ENCODE peak calls at places on chromosomes 7 and 10, in five cellular contexts. One of them, this sample, is unnamed. For H3K27me3 and H3K4me1, the result is how much of the 10 kb centered on the place peaks cover.

GRCh38 chr7:100157334-100158228 is 942 bp downstream of the TRAPPC14 start:
- DNase-seq in fibroblast of lung: peak
- DNase-seq in psoas muscle: peak
- DNase-seq in heart left ventricle: no peak
- DNase-seq in tibial artery: peak
- DNase-seq in this sample: peak

GRCh38 chr10:111996103-111996502 is 187.5 kb downstream of the GPAM start:
- DNase-seq in fibroblast of lung: no peak
- DNase-seq in psoas muscle: no peak
- DNase-seq in heart left ventricle: no peak
- DNase-seq in tibial artery: no peak
- DNase-seq in this sample: no peak

GRCh38 chr10:29635711-29636144 is 957 bp upstream of the SVIL start:
- DNase-seq in fibroblast of lung: peak
- DNase-seq in psoas muscle: peak
- DNase-seq in heart left ventricle: no peak
- DNase-seq in tibial artery: no peak
- DNase-seq in this sample: no peak

GRCh38 chr7:136009488-136010079 is 32.4 kb upstream of the MTPN start:
- DNase-seq in fibroblast of lung: peak
- DNase-seq in psoas muscle: no peak
- DNase-seq in heart left ventricle: no peak
- DNase-seq in tibial artery: no peak
- DNase-seq in this sample: no peak

GRCh38 chr10:130137077-130137448 is 872 bp downstream of the GLRX3 start:
- DNase-seq in fibroblast of lung: peak
- DNase-seq in psoas muscle: no peak
- DNase-seq in heart left ventricle: no peak
- DNase-seq in tibial artery: no peak
- DNase-seq in this sample: no peak

GRCh38 chr7:133829336-133829897 is 297.7 kb upstream of the LRGUK start:
- DNase-seq in fibroblast of lung: peak
- DNase-seq in psoas muscle: no peak
- DNase-seq in heart left ventricle: no peak
- DNase-seq in tibial artery: no peak
- DNase-seq in this sample: no peak

GRCh38 chr10:31353574-31353973 is 34.6 kb downstream of the ZEB1 start:
- DNase-seq in fibroblast of lung: peak
- DNase-seq in psoas muscle: no peak
- DNase-seq in heart left ventricle: no peak
- DNase-seq in tibial artery: no peak
- DNase-seq in this sample: no peak

GRCh38 chr10:82969405-82969804 is 1094.4 kb downstream of the NRG3 start:
- DNase-seq in fibroblast of lung: peak
- DNase-seq in psoas muscle: no peak
- DNase-seq in heart left ventricle: no peak
- DNase-seq in tibial artery: no peak
- DNase-seq in this sample: no peak

GRCh38 chr10:54800677-54801480 is at the start of gene PCDH15:
- DNase-seq in fibroblast of lung: peak
- DNase-seq in psoas muscle: no peak
- DNase-seq in heart left ventricle: peak
- DNase-seq in tibial artery: no peak
- DNase-seq in this sample: peak

GRCh38 chr7:102450242-102450641 is 14.4 kb downstream of the ALKBH4 start:
- DNase-seq in fibroblast of lung: no peak
- DNase-seq in psoas muscle: no peak
- DNase-seq in heart left ventricle: no peak
- DNase-seq in tibial artery: no peak
- DNase-seq in this sample: no peak

GRCh38 chr10:65581426-65582026 is 1344.3 kb upstream of the LRRTM3 start:
- DNase-seq in fibroblast of lung: no peak
- DNase-seq in psoas muscle: no peak
- DNase-seq in heart left ventricle: no peak
- DNase-seq in tibial artery: no peak
- DNase-seq in this sample: no peak

GRCh38 chr7:49731836-49732235 is 41.6 kb upstream of the VWC2 start:
- DNase-seq in fibroblast of lung: no peak
- DNase-seq in psoas muscle: no peak
- DNase-seq in heart left ventricle: no peak
- DNase-seq in tibial artery: no peak
- DNase-seq in this sample: no peak

GRCh38 chr10:497898-498451 is 191.5 kb downstream of the DIP2C start:
- DNase-seq in fibroblast of lung: no peak
- DNase-seq in psoas muscle: peak
- DNase-seq in heart left ventricle: no peak
- DNase-seq in tibial artery: no peak
- DNase-seq in this sample: no peak

GRCh38 chr10:14584643-14585042 is 190.1 kb downstream of the FAM107B start:
- DNase-seq in fibroblast of lung: no peak
- DNase-seq in psoas muscle: no peak
- DNase-seq in heart left ventricle: no peak
- DNase-seq in tibial artery: no peak
- DNase-seq in this sample: no peak

GRCh38 chr7:88044069-88044468 is 110.0 kb downstream of the ADAM22 start:
- DNase-seq in fibroblast of lung: no peak
- DNase-seq in psoas muscle: no peak
- DNase-seq in heart left ventricle: no peak
- DNase-seq in tibial artery: no peak
- DNase-seq in this sample: no peak

GRCh38 chr7:76409537-76409936 is at the start of gene SSC4D:
- DNase-seq in fibroblast of lung: no peak
- DNase-seq in psoas muscle: no peak
- DNase-seq in heart left ventricle: no peak
- DNase-seq in tibial artery: no peak
- DNase-seq in this sample: no peak

GRCh38 chr7:33836797-33837355 is 68.5 kb upstream of the BMPER start:
- DNase-seq in fibroblast of lung: peak
- DNase-seq in psoas muscle: no peak
- DNase-seq in heart left ventricle: no peak
- DNase-seq in tibial artery: no peak
- DNase-seq in this sample: no peak

GRCh38 chr10:5862360-5862929 is 27.2 kb downstream of the ANKRD16 start:
- DNase-seq in fibroblast of lung: no peak
- DNase-seq in psoas muscle: no peak
- DNase-seq in heart left ventricle: no peak
- DNase-seq in tibial artery: no peak
- DNase-seq in this sample: no peak

DNA sequence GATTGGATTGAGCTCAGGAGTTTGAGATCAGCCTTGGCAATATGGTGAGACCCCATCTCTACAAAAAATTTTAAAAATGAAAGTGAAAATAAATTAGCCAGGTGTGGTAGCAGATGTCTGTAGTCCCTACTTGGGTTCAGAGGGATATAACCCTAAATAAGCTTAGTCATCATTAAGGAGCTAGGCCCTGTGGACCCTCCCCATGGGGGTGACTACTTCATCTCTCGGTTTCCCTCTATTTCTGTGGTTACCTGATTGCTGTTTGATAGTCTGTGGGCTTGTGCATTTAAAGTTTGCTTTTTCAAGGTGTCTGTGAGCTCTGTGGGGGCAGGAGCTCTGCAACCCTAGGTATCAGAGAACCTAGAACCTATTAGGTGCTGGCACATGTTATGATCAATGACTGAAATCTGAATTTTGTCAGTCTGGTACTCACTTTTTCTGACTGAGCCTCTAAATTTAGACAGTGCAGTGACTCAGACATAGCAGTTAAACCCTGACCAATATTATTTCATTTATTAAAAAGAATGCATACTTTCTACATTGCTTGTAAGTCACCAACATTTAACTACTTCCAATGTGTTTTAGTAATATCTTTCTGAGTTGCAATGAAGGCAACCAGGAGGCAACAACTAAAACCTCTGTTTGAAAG is 8.1 kb upstream of the CUZD1 start:
- DNase-seq in fibroblast of lung: peak
- DNase-seq in psoas muscle: no peak
- DNase-seq in heart left ventricle: no peak
- DNase-seq in tibial artery: no peak
- DNase-seq in this sample: no peak
- H3K4me3 ChIP-seq in fibroblast of lung: no peak
- H3K4me3 ChIP-seq in psoas muscle: no peak
- H3K4me3 ChIP-seq in heart left ventricle: no peak
- H3K4me3 ChIP-seq in tibial artery: no peak
- H3K4me3 ChIP-seq in this sample: no peak

GRCh38 chr7:122301858-122302745 is 2.4 kb downstream of the FEZF1 start:
- DNase-seq in fibroblast of lung: no peak
- DNase-seq in psoas muscle: no peak
- DNase-seq in heart left ventricle: no peak
- DNase-seq in tibial artery: no peak
- DNase-seq in this sample: no peak
- H3K27me3 ChIP-seq in fibroblast of lung: half or more
- H3K27me3 ChIP-seq in psoas muscle: under half
- H3K27me3 ChIP-seq in heart left ventricle: half or more
- H3K27me3 ChIP-seq in tibial artery: half or more
- H3K27me3 ChIP-seq in this sample: under half

GRCh38 chr10:122486396-122487080 is 25.2 kb downstream of the HTRA1 start:
- DNase-seq in fibroblast of lung: no peak
- DNase-seq in psoas muscle: no peak
- DNase-seq in heart left ventricle: no peak
- DNase-seq in tibial artery: no peak
- DNase-seq in this sample: no peak
- H3K4me1 ChIP-seq in fibroblast of lung: under half
- H3K4me1 ChIP-seq in psoas muscle: under half
- H3K4me1 ChIP-seq in heart left ventricle: under half
- H3K4me1 ChIP-seq in tibial artery: under half
- H3K4me1 ChIP-seq in this sample: under half

GRCh38 chr7:152335900-152336571 is 99.8 kb downstream of the KMT2C start:
- DNase-seq in fibroblast of lung: no peak
- DNase-seq in psoas muscle: no peak
- DNase-seq in heart left ventricle: no peak
- DNase-seq in tibial artery: no peak
- DNase-seq in this sample: no peak
- H3K4me3 ChIP-seq in fibroblast of lung: peak
- H3K4me3 ChIP-seq in psoas muscle: peak
- H3K4me3 ChIP-seq in heart left ventricle: no peak
- H3K4me3 ChIP-seq in tibial artery: peak
- H3K4me3 ChIP-seq in this sample: peak

DNA sequence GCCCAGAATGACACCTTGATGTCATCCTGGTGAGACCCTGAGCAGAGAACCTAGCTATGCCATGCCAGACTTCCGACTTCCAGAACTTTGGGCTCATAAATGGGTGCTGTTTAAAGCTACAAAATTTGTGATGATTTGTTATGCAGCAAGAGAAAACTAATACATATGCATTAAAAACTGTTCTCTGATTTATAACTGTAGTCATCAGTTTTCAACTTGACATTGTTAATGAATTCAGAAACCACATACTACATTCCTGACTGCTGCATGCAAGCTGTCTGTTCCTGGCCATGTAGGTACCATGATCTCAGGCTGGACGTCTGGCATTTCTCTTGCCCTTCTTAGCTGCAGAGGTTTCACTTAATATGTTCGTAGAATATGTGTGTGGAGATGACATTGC is 28.4 kb downstream of the MKX start:
- DNase-seq in fibroblast of lung: peak
- DNase-seq in psoas muscle: no peak
- DNase-seq in heart left ventricle: no peak
- DNase-seq in tibial artery: no peak
- DNase-seq in this sample: no peak
- H3K27me3 ChIP-seq in fibroblast of lung: under half
- H3K27me3 ChIP-seq in psoas muscle: under half
- H3K27me3 ChIP-seq in heart left ventricle: under half
- H3K27me3 ChIP-seq in tibial artery: under half
- H3K27me3 ChIP-seq in this sample: under half

DNA sequence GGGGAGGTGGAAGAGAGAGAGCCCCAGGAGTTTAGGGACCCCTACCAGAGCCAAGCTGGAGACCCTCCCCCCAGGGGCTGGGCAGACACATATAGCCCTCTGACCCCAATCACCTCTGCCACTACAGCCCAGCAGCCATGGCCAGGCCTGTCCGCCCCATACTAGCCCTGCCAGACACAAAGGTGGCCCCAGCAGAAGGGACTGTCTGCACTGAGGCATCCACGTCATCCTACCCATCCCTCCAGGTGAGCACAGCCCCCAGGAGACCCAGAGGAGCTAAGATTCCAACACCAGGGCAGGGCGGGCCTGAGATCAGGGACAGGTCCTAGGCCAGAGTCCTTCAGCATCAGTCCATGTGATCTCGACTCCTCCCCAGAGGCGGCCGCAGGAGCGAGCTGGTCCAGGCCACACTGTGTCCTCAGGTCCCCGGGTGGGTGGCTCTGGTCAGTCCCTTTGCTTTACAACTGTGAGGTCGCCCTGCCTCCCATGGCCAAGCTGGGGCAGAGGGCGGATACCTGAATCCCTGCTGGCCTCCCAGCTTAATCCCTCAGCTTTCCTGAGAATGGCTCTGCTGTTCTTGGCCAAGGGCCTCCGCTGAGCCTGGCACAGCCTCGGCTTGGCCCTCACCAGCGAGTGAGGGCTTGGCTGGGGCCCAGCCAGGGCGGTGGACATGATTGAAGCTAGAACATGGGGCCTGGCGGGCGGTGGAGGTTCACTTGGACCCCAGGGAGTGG is 14.3 kb upstream of the ELN start:
- DNase-seq in fibroblast of lung: no peak
- DNase-seq in psoas muscle: peak
- DNase-seq in heart left ventricle: no peak
- DNase-seq in tibial artery: peak
- DNase-seq in this sample: peak
- H3K4me1 ChIP-seq in fibroblast of lung: under half
- H3K4me1 ChIP-seq in psoas muscle: under half
- H3K4me1 ChIP-seq in heart left ventricle: under half
- H3K4me1 ChIP-seq in tibial artery: half or more
- H3K4me1 ChIP-seq in this sample: under half

GRCh38 chr7:1086588-1087461 is 1.1 kb upstream of the GPER1 start:
- DNase-seq in fibroblast of lung: peak
- DNase-seq in psoas muscle: peak
- DNase-seq in heart left ventricle: peak
- DNase-seq in tibial artery: peak
- DNase-seq in this sample: peak

GRCh38 chr7:1087952-1088920 is at the start of gene GPER1:
- DNase-seq in fibroblast of lung: peak
- DNase-seq in psoas muscle: peak
- DNase-seq in heart left ventricle: peak
- DNase-seq in tibial artery: peak
- DNase-seq in this sample: peak

GRCh38 chr7:1085266-1085665 is 2.6 kb upstream of the GPER1 start:
- DNase-seq in fibroblast of lung: no peak
- DNase-seq in psoas muscle: no peak
- DNase-seq in heart left ventricle: no peak
- DNase-seq in tibial artery: no peak
- DNase-seq in this sample: no peak

GRCh38 chr7:1085910-1086421 is 1.9 kb upstream of the GPER1 start:
- DNase-seq in fibroblast of lung: no peak
- DNase-seq in psoas muscle: no peak
- DNase-seq in heart left ventricle: no peak
- DNase-seq in tibial artery: no peak
- DNase-seq in this sample: no peak

GRCh38 chr7:1087462-1087809 is 477 bp upstream of the GPER1 start:
- DNase-seq in fibroblast of lung: peak
- DNase-seq in psoas muscle: no peak
- DNase-seq in heart left ventricle: no peak
- DNase-seq in tibial artery: no peak
- DNase-seq in this sample: no peak
- H3K4me3 ChIP-seq in fibroblast of lung: peak
- H3K4me3 ChIP-seq in psoas muscle: peak
- H3K4me3 ChIP-seq in heart left ventricle: peak
- H3K4me3 ChIP-seq in tibial artery: peak
- H3K4me3 ChIP-seq in this sample: peak

This sample was measured in right cardiac atrium.